ENCODE peak calls at places on chromosomes 11 and 22, in four cellular contexts. L is heart left ventricle, X is OCI-LY7, O is dorsolateral prefrontal cortex. B is an unnamed sample.

GRCh38 chr11:88538088-88538487 is 200.6 kb upstream of the CTSC start:
- DNase-seq in O (no peak), L (no peak), X (no peak), B (no peak)

GRCh38 chr11:60842688-60843605 is 1.0 kb downstream of the CCDC86 start:
- DNase-seq in X (no peak), L (no peak), O (no peak), B (no peak)

GRCh38 chr11:1368966-1369365 is 20.8 kb upstream of the BRSK2 start:
- DNase-seq in O (no peak), X (no peak), L (no peak), B (no peak)

GRCh38 chr11:121557348-121557747 is 104.6 kb upstream of the SORL1-AS1 start:
- DNase-seq in X (no peak), O (no peak), L (no peak), B (no peak)

GRCh38 chr11:19320764-19321163 is 80.0 kb upstream of the E2F8 start:
- DNase-seq in X (no peak), L (no peak), O (no peak), B (no peak)

GRCh38 chr11:46649180-46649738 is 31.9 kb downstream of the ATG13 start:
- DNase-seq in L (peak), O (no peak), X (no peak), B (peak)

GRCh38 chr22:50700387-50701075 is 27.9 kb downstream of the SHANK3 start:
- DNase-seq in X (no peak), O (peak), L (peak), B (no peak)

GRCh38 chr11:72686639-72687215 is 12.5 kb upstream of the PDE2A start:
- DNase-seq in L (no peak), X (no peak), O (no peak), B (no peak)

GRCh38 chr22:45460288-45461109 is 42.2 kb upstream of the FBLN1 start:
- DNase-seq in O (no peak), X (no peak), L (peak), B (no peak)

GRCh38 chr11:6617315-6617781 is 1.9 kb downstream of the TPP1 start:
- DNase-seq in O (no peak), L (no peak), X (no peak), B (no peak)

DNA sequence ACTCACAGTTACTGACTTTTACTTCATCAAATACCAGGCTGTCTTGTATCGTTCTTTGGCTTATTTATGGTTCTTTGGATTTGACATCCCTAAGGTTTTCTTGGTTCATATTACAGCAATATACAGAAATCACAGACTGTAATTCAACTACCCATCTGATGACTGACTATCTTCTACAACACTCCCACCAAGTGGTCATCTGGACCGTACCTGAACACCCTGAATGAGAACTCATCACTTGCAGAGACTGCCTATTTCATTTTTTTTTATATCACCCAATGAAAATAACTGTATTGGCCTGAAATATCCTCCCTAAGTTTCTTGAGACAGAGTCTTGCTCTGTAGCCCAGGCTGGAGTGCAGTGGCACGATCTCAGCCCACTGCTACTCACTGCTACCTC is 9.5 kb upstream of the UPB1 start:
- DNase-seq in X (peak), L (no peak), O (no peak), B (peak)
- TF ChIP-seq CTCF in X (peak), L (peak), O (no peak), B (peak)

DNA sequence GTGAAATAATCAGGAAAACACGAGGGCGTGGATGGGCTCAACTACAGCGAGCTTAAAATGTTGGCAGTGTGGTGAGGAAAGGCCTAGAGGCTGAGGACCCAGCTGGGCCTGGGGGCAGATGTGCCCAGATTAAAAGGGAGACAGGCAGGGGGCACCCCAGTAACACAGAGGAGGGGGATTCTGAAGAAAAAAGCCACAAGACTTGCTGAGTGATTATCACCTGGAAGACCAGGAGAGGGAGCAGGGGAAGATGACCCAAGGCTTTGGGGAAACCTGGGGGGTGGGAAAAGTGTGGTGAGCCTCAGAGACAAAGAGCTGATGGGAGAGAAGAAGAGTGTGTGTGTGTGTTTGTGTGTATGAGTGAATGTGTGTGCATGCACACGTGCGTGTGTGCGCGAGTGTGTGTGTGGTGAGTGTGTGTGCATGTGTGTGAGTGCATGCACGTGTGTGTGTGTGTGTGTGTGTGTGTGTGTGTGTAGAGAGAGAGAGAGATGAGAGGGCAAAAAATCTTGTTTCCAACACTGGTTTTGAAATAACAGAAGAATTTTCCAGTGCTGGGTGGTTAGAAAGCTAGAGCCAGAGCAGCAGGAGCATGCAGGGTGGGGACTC is 500.5 kb downstream of the BUD13 start:
- DNase-seq in O (no peak), L (no peak), X (no peak), B (no peak)
- TF ChIP-seq CTCF in O (no peak), L (no peak), X (no peak), B (no peak)

GRCh38 chr11:70619591-70619990 is 221.3 kb downstream of the CTTN start:
- DNase-seq in L (no peak), X (no peak), O (no peak), B (no peak)
- TF ChIP-seq CTCF in L (no peak), X (no peak), O (no peak), B (no peak)

GRCh38 chr11:96794152-96794551 is 404.3 kb downstream of the JRKL start:
- DNase-seq in L (no peak), X (no peak), O (no peak), B (no peak)
- TF ChIP-seq CTCF in L (no peak), X (no peak), O (no peak), B (peak)

GRCh38 chr11:13487661-13488030 is 8.2 kb downstream of the PTH start:
- DNase-seq in X (peak), O (no peak), L (no peak), B (no peak)

GRCh38 chr11:13486926-13487660 is 8.7 kb downstream of the PTH start:
- DNase-seq in X (peak), O (no peak), L (peak), B (no peak)
- TF ChIP-seq CTCF in X (peak), O (no peak), L (peak), B (peak)

GRCh38 chr11:84295815-84296214 is 1009.6 kb upstream of the CCDC90B start:
- DNase-seq in X (no peak), L (no peak), O (no peak), B (no peak)
- TF ChIP-seq CTCF in X (no peak), L (no peak), O (no peak), B (no peak)

GRCh38 chr11:67054851-67055523 is 1.7 kb upstream of the RHOD start:
- DNase-seq in O (no peak), X (no peak), L (peak), B (peak)
- TF ChIP-seq CTCF in O (no peak), X (no peak), L (no peak), B (no peak)

GRCh38 chr11:63641727-63642126 is 27.5 kb upstream of the PLAAT3 start:
- DNase-seq in X (no peak), L (no peak), O (no peak), B (peak)
- TF ChIP-seq CTCF in X (no peak), L (no peak), O (no peak), B (peak)

GRCh38 chr11:86571273-86571948 is 101.0 kb downstream of the ME3 start:
- DNase-seq in X (no peak), L (no peak), O (no peak), B (no peak)
- TF ChIP-seq CTCF in X (peak), L (no peak), O (no peak), B (peak)

B was measured in HFFc6.